ENCODE peak calls at places on chromosomes 3 and 15, in ten cellular contexts. K is uterus, A is prostate gland, Q is adrenal gland, J is transverse colon, T is A549, M is heart left ventricle, H is GM12892, U is body of pancreas, L is K562. G is an unnamed sample.
A peak's percentile ranks its signal among the peaks of the same experiment; 100 is the strongest.

GRCh38 chr3:21747376-21747775 is 3.6 kb downstream of the ZNF385D start:
- DNase-seq in A (no peak), L (no peak), K (no peak), Q (no peak), U (no peak), M (no peak), T (no peak), H (no peak), J (no peak), G (no peak)

GRCh38 chr3:17808994-17809393 is 66.6 kb upstream of the TBC1D5 start:
- DNase-seq in M (no peak), Q (no peak), K (no peak), T (no peak), U (no peak), J (no peak), L (peak; percentile 44), H (no peak), A (no peak), G (peak; percentile 93)

GRCh38 chr3:16067837-16068471 is 106.5 kb upstream of the GALNT15 start:
- DNase-seq in Q (no peak), U (no peak), H (no peak), K (no peak), J (no peak), M (no peak), T (no peak), L (no peak), A (no peak), G (no peak)

GRCh38 chr3:192957441-192957951 is 39.8 kb upstream of the MB21D2 start:
- DNase-seq in T (no peak), M (no peak), K (peak; percentile 37), Q (peak; percentile 23), A (no peak), H (no peak), L (no peak), J (peak; percentile 11), U (peak; percentile 15), G (no peak)

GRCh38 chr3:37905346-37905745 is 43.7 kb downstream of the CTDSPL start:
- DNase-seq in U (no peak), L (no peak), A (no peak), M (no peak), H (no peak), K (no peak), T (no peak), J (no peak), Q (no peak), G (no peak)

GRCh38 chr15:64851503-64851840 is 9.8 kb downstream of the PLEKHO2 start:
- DNase-seq in A (no peak), M (no peak), H (no peak), Q (no peak), T (no peak), L (no peak), K (peak; percentile 62), J (peak; percentile 35), U (no peak), G (no peak)

GRCh38 chr3:27877122-27878011 is 155.2 kb upstream of the EOMES start:
- DNase-seq in H (no peak), J (no peak), Q (peak; percentile 34), T (no peak), K (no peak), L (no peak), U (peak; percentile 62), M (no peak), A (no peak), G (no peak)

GRCh38 chr3:47113669-47114365 is 50.1 kb downstream of the SETD2 start:
- DNase-seq in U (no peak), M (no peak), A (no peak), H (no peak), Q (no peak), L (no peak), T (no peak), J (no peak), K (no peak), G (no peak)

GRCh38 chr3:186360779-186361178 is 1.3 kb downstream of the DGKG start:
- DNase-seq in T (no peak), A (no peak), M (peak; percentile 74), H (no peak), J (no peak), K (no peak), Q (no peak), L (no peak), U (no peak), G (no peak)

GRCh38 chr3:72746412-72747411 is 101.5 kb downstream of the SHQ1 start:
- DNase-seq in M (no peak), H (no peak), L (no peak), Q (no peak), A (peak; percentile 60), K (no peak), U (no peak), J (no peak), T (no peak), G (no peak)

GRCh38 chr3:72748659-72749058 is 99.6 kb downstream of the SHQ1 start:
- DNase-seq in Q (no peak), L (no peak), T (no peak), H (no peak), K (no peak), M (no peak), A (no peak), U (no peak), J (peak; percentile 37), G (no peak)

GRCh38 chr3:72739521-72740466 is 108.5 kb downstream of the SHQ1 start:
- DNase-seq in Q (no peak), A (peak; percentile 62), H (no peak), L (peak; percentile 70), M (no peak), K (no peak), T (no peak), U (no peak), J (peak; percentile 35), G (peak; percentile 34)

GRCh38 chr3:72745146-72745976 is 102.9 kb downstream of the SHQ1 start:
- DNase-seq in M (no peak), T (no peak), K (no peak), U (no peak), L (peak; percentile 26), Q (peak; percentile 74), J (peak; percentile 56), A (no peak), H (no peak), G (no peak)

GRCh38 chr3:72744330-72744729 is 103.9 kb downstream of the SHQ1 start:
- DNase-seq in T (no peak), M (no peak), H (no peak), J (no peak), L (peak; percentile 62), K (no peak), Q (peak; percentile 30), A (no peak), U (no peak), G (peak; percentile 74)
- TF ChIP-seq POLR2A in T (no peak), M (no peak), H (no peak), J (no peak), L (no peak), K (no peak), Q (no peak), A (no peak), U (no peak), G (no peak)

GRCh38 chr3:77320514-77320913 is 280.6 kb downstream of the ROBO2 start:
- DNase-seq in J (no peak), K (no peak), A (no peak), M (no peak), H (no peak), L (peak; percentile 2), T (no peak), Q (no peak), U (no peak), G (peak; percentile 17)

GRCh38 chr3:77321646-77322045 is 281.7 kb downstream of the ROBO2 start:
- DNase-seq in L (no peak), T (no peak), Q (no peak), J (no peak), U (no peak), A (no peak), H (no peak), K (no peak), M (no peak), G (no peak)

GRCh38 chr3:77323616-77324015 is 283.7 kb downstream of the ROBO2 start:
- DNase-seq in Q (no peak), A (no peak), J (no peak), U (no peak), H (no peak), K (no peak), T (no peak), M (no peak), L (no peak), G (no peak)

GRCh38 chr3:77324115-77324514 is 284.2 kb downstream of the ROBO2 start:
- DNase-seq in U (no peak), A (no peak), H (no peak), T (no peak), M (no peak), L (no peak), J (no peak), Q (no peak), K (no peak), G (no peak)

DNA sequence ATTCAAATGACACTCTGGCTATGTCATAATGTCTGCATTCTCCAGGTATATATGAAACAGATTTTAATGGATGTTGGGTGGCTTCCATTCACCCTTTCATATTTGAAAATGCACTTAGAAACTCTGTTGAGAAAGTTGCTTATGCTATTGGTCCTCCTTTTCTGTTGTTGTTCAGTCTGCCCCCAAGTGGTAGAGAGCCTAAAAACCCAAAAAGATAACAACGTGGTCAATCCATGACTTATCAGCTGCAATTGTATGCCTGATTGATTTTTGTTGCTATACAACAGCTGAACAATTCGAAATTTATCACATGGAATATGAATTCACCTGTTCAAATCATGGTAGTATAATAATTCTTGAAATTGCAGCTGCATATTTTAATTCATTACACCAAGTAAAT is 279.8 kb downstream of the ROBO2 start:
- DNase-seq in T (no peak), U (no peak), M (no peak), K (no peak), L (peak; percentile 2), J (no peak), H (no peak), Q (no peak), A (no peak), G (peak; percentile 3)
- TF ChIP-seq POLR2A in T (no peak), U (no peak), M (no peak), K (no peak), L (no peak), J (no peak), H (no peak), Q (no peak), A (no peak), G (no peak)

GRCh38 chr15:90233701-90234518 is at the start of the genes CIB1 and GDPGP1:
- DNase-seq in L (peak; percentile 98), M (peak; percentile 99), K (peak; percentile 96), H (peak; percentile 96), T (peak; percentile 97), J (peak; percentile 99), A (peak; percentile 98), U (peak; percentile 98), Q (peak; percentile 98), G (peak; percentile 97)
- TF ChIP-seq POLR2A in L (peak; percentile 78), M (peak; percentile 21), K (peak; percentile 65), H (peak; percentile 86), T (peak; percentile 95), J (peak; percentile 93), A (peak; percentile 84), U (peak; percentile 91), Q (peak; percentile 74), G (peak; percentile 62)

GRCh38 chr3:111978833-111979688 is at the start of gene ABHD10:
- DNase-seq in A (peak; percentile 95), L (peak; percentile 86), J (peak; percentile 97), T (peak; percentile 42), U (peak; percentile 97), Q (peak; percentile 98), M (peak; percentile 99), K (peak; percentile 96), H (peak; percentile 52), G (peak; percentile 97)
- TF ChIP-seq POLR2A in A (peak; percentile 94), L (peak; percentile 88), J (peak; percentile 91), T (peak; percentile 97), U (peak; percentile 96), Q (peak; percentile 88), M (no peak), K (peak; percentile 89), H (peak; percentile 91), G (peak; percentile 92)

GRCh38 chr3:122383915-122384697 is at the start of gene FAM162A:
- DNase-seq in A (peak; percentile 96), H (peak; percentile 79), U (peak; percentile 95), K (peak; percentile 87), Q (peak; percentile 93), T (peak; percentile 80), M (peak; percentile 97), J (peak; percentile 96), L (peak; percentile 85), G (peak; percentile 96)
- TF ChIP-seq POLR2A in A (peak; percentile 99), H (peak; percentile 88), U (peak; percentile 98), K (peak; percentile 93), Q (peak; percentile 88), T (peak; percentile 90), M (no peak), J (peak; percentile 95), L (peak; percentile 76), G (peak; percentile 80)